ENCODE peak calls at places on chromosomes 7 and 10, in ten cellular contexts. Q is CD4-positive, alpha-beta memory T cell; K is SJSA1; P is K562; R is fibroblast of the aortic adventitia; X is neuronal stem cell; T is AG10803; E is fibroblast of pulmonary artery; C is A549; I is fibroblast of mammary gland. W is an unnamed sample.

GRCh38 chr7:137984181-137985041 is 17.5 kb downstream of the CREB3L2 start:
- DNase-seq in Q (no peak), K (no peak), P (no peak), R (no peak), X (no peak), T (no peak), E (no peak), C (no peak), I (no peak), W (no peak)

GRCh38 chr7:151537818-151538561 is 18.3 kb upstream of the RHEB start:
- DNase-seq in Q (no peak), K (no peak), P (no peak), R (peak; percentile 65), X (no peak), T (peak; percentile 18), E (no peak), C (no peak), I (peak; percentile 19), W (no peak)

GRCh38 chr7:45923290-45923689 is 2.2 kb upstream of the IGFBP3 start:
- DNase-seq in Q (peak; percentile 30), K (peak; percentile 78), P (peak; percentile 48), R (peak; percentile 81), X (peak; percentile 64), T (peak; percentile 81), E (peak; percentile 80), C (no peak), I (peak; percentile 70), W (peak; percentile 33)

GRCh38 chr7:93307131-93307660 is 75.0 kb downstream of the VPS50 start:
- DNase-seq in Q (no peak), K (no peak), P (no peak), R (peak; percentile 50), X (no peak), T (peak; percentile 88), E (peak; percentile 65), C (no peak), I (peak; percentile 79), W (no peak)

GRCh38 chr7:90404777-90405176 is 1.5 kb downstream of the CLDN12 start:
- DNase-seq in Q (no peak), K (no peak), P (no peak), R (no peak), X (no peak), T (peak; percentile 10), E (no peak), C (no peak), I (peak; percentile 72), W (no peak)

GRCh38 chr10:3813986-3814831 is 29.2 kb upstream of the KLF6 start:
- DNase-seq in Q (no peak), K (no peak), P (no peak), R (no peak), X (no peak), T (peak; percentile 73), E (peak; percentile 29), C (no peak), I (peak; percentile 64), W (no peak)

GRCh38 chr7:90233569-90233968 is 11.4 kb upstream of the CFAP69 start:
- DNase-seq in Q (no peak), K (no peak), P (no peak), R (no peak), X (no peak), T (no peak), E (no peak), C (no peak), I (no peak), W (no peak)

GRCh38 chr7:226281-226882 is 34.0 kb downstream of the FAM20C start:
- DNase-seq in Q (no peak), K (peak; percentile 73), P (no peak), R (peak; percentile 39), X (no peak), T (peak; percentile 44), E (no peak), C (no peak), I (peak; percentile 79), W (no peak)

GRCh38 chr10:103105462-103105861 is 87.6 kb downstream of the NT5C2 start:
- DNase-seq in Q (no peak), K (no peak), P (no peak), R (no peak), X (no peak), T (no peak), E (no peak), C (no peak), I (no peak), W (no peak)

GRCh38 chr10:121613456-121613855 is 15.2 kb upstream of the FGFR2 start:
- DNase-seq in Q (no peak), K (no peak), P (no peak), R (no peak), X (no peak), T (no peak), E (no peak), C (no peak), I (no peak), W (no peak)

GRCh38 chr10:3424102-3424803 is 251.7 kb upstream of the PITRM1 start:
- DNase-seq in Q (no peak), K (peak; percentile 96), P (no peak), R (no peak), X (no peak), T (no peak), E (peak; percentile 72), C (no peak), I (peak; percentile 78), W (no peak)

GRCh38 chr10:88106348-88106747 is 242.9 kb downstream of the PTEN start:
- DNase-seq in Q (no peak), K (no peak), P (no peak), R (no peak), X (no peak), T (no peak), E (no peak), C (no peak), I (no peak), W (no peak)

GRCh38 chr7:123820864-123821263 is 24.1 kb upstream of the HYAL4 start:
- DNase-seq in Q (no peak), K (no peak), P (no peak), R (no peak), X (no peak), T (no peak), E (no peak), C (no peak), I (no peak), W (no peak)

GRCh38 chr10:107424628-107425027 is 260.1 kb upstream of the SORCS1 start:
- DNase-seq in Q (no peak), K (no peak), P (no peak), R (no peak), X (no peak), T (no peak), E (no peak), C (no peak), I (no peak), W (no peak)

GRCh38 chr7:37510043-37510634 is 61.5 kb upstream of the ELMO1 start:
- DNase-seq in Q (peak; percentile 17), K (no peak), P (peak; percentile 24), R (peak; percentile 4), X (no peak), T (no peak), E (peak; percentile 14), C (peak; percentile 18), I (peak; percentile 17), W (no peak)

GRCh38 chr7:129255800-129256199 is 31.0 kb downstream of the AHCYL2 start:
- DNase-seq in Q (no peak), K (no peak), P (no peak), R (no peak), X (no peak), T (no peak), E (no peak), C (no peak), I (no peak), W (no peak)

GRCh38 chr7:143495806-143496672 is 18.4 kb downstream of the TAS2R41 start:
- DNase-seq in Q (no peak), K (no peak), P (no peak), R (no peak), X (no peak), T (no peak), E (peak; percentile 69), C (no peak), I (no peak), W (no peak)

GRCh38 chr10:132468201-132468600 is 69.4 kb upstream of the INPP5A start:
- DNase-seq in Q (no peak), K (no peak), P (no peak), R (no peak), X (no peak), T (no peak), E (no peak), C (no peak), I (no peak), W (no peak)
- H3K4me3 ChIP-seq in Q (no peak overlapping the region), K (no peak overlapping the region), P (no peak overlapping the region), R (no peak overlapping the region), X (no peak overlapping the region), T (no peak overlapping the region), E (no peak overlapping the region), C (no peak overlapping the region), I (no peak overlapping the region), W (no peak overlapping the region)

GRCh38 chr10:53536322-53536721 is 763.7 kb upstream of the MBL2 start:
- DNase-seq in Q (no peak), K (no peak), P (no peak), R (no peak), X (no peak), T (no peak), E (no peak), C (no peak), I (no peak), W (no peak)
- H3K4me3 ChIP-seq in Q (no peak overlapping the region), K (no peak overlapping the region), P (no peak overlapping the region), R (no peak overlapping the region), X (no peak overlapping the region), T (no peak overlapping the region), E (no peak overlapping the region), C (no peak overlapping the region), I (no peak overlapping the region), W (no peak overlapping the region)

GRCh38 chr10:17851611-17852010 is 42.5 kb downstream of the MRC1 start:
- DNase-seq in Q (no peak), K (no peak), P (no peak), R (no peak), X (no peak), T (no peak), E (no peak), C (no peak), I (no peak), W (no peak)

GRCh38 chr10:17861760-17862159 is 52.6 kb downstream of the MRC1 start:
- DNase-seq in Q (no peak), K (no peak), P (no peak), R (no peak), X (no peak), T (no peak), E (no peak), C (no peak), I (no peak), W (no peak)

GRCh38 chr10:17854044-17854652 is 45.0 kb downstream of the MRC1 start:
- DNase-seq in Q (peak; percentile 35), K (no peak), P (no peak), R (no peak), X (no peak), T (no peak), E (no peak), C (no peak), I (no peak), W (no peak)

GRCh38 chr10:17859492-17860156 is 50.5 kb downstream of the MRC1 start:
- DNase-seq in Q (peak; percentile 58), K (no peak), P (no peak), R (no peak), X (no peak), T (no peak), E (no peak), C (no peak), I (no peak), W (no peak)

GRCh38 chr10:17857040-17857439 is 47.9 kb downstream of the MRC1 start:
- DNase-seq in Q (no peak), K (no peak), P (no peak), R (no peak), X (no peak), T (no peak), E (no peak), C (no peak), I (no peak), W (no peak)
- H3K4me3 ChIP-seq in Q (no peak overlapping the region), K (no peak overlapping the region), P (no peak overlapping the region), R (no peak overlapping the region), X (no peak overlapping the region), T (no peak overlapping the region), E (no peak overlapping the region), C (no peak overlapping the region), I (no peak overlapping the region), W (no peak overlapping the region)

GRCh38 chr7:131554880-131555516 is 1.4 kb downstream of the PODXL start:
- DNase-seq in Q (no peak), K (no peak), P (no peak), R (no peak), X (no peak), T (no peak), E (no peak), C (no peak), I (no peak), W (no peak)
- H3K4me3 ChIP-seq in Q (peak overlapping the region; percentile 50), K (no peak overlapping the region), P (no peak overlapping the region), R (peak overlapping the region; percentile 71), X (peak overlapping the region; percentile 81), T (peak overlapping the region; percentile 69), E (no peak overlapping the region), C (peak overlapping the region; percentile 60), I (no peak overlapping the region), W (peak overlapping the region; percentile 41)

W was measured in HFF-Myc.